ENCODE peak calls at places on chromosome 10, in seven cellular contexts. E, M, Q, S, F, L and U are unnamed samples.
A peak's percentile ranks its signal among the peaks of the same experiment; 100 is the strongest.

GRCh38 chr10:100157140-100157539 is 28.7 kb downstream of the ERLIN1 start:
- DNase-seq in E (no peak), M (no peak), Q (no peak), S (no peak), F (no peak), L (no peak), U (no peak)

GRCh38 chr10:93680414-93681047 is 21.9 kb downstream of the FRA10AC1 start:
- DNase-seq in E (peak; percentile 37), M (no peak), Q (peak; percentile 78), S (peak; percentile 20), F (peak; percentile 25), L (no peak), U (peak; percentile 48)

GRCh38 chr10:93512565-93512964 is 16.2 kb downstream of the CEP55 start:
- DNase-seq in E (peak; percentile 91), M (no peak), Q (no peak), S (no peak), F (no peak), L (no peak), U (no peak)

GRCh38 chr10:110141185-110141584 is 66.2 kb upstream of the MXI1 start:
- DNase-seq in E (peak; percentile 21), M (no peak), Q (no peak), S (no peak), F (no peak), L (no peak), U (peak; percentile 44)

GRCh38 chr10:113038985-113039384 is 88.9 kb downstream of the TCF7L2 start:
- DNase-seq in E (no peak), M (no peak), Q (no peak), S (no peak), F (no peak), L (no peak), U (no peak)

GRCh38 chr10:102764340-102765257 is 20.9 kb downstream of the WBP1L start:
- DNase-seq in E (peak; percentile 41), M (no peak), Q (peak; percentile 97), S (no peak), F (no peak), L (no peak), U (no peak)

GRCh38 chr10:88163572-88163971 is 300.1 kb downstream of the PTEN start:
- DNase-seq in E (no peak), M (no peak), Q (no peak), S (no peak), F (no peak), L (no peak), U (no peak)

GRCh38 chr10:49593998-49594397 is 16.1 kb upstream of the SLC18A3 start:
- DNase-seq in E (no peak), M (no peak), Q (no peak), S (no peak), F (no peak), L (no peak), U (no peak)

GRCh38 chr10:49113741-49114141 is 1.6 kb downstream of the VSTM4 start:
- DNase-seq in E (peak; percentile 47), M (peak; percentile 15), Q (no peak), S (no peak), F (no peak), L (no peak), U (no peak)

GRCh38 chr10:132411561-132412253 is 14.7 kb downstream of the PWWP2B start:
- DNase-seq in E (peak; percentile 20), M (no peak), Q (peak; percentile 65), S (no peak), F (no peak), L (no peak), U (peak; percentile 86)

GRCh38 chr10:88728107-88728763 is 22.2 kb downstream of the LIPK start:
- DNase-seq in E (no peak), M (peak; percentile 97), Q (peak; percentile 46), S (peak; percentile 20), F (peak; percentile 92), L (peak; percentile 93), U (no peak)

GRCh38 chr10:129531195-129531968 is 64.3 kb downstream of the MGMT start:
- DNase-seq in E (peak; percentile 56), M (no peak), Q (peak; percentile 75), S (peak; percentile 21), F (peak; percentile 90), L (no peak), U (peak; percentile 14)
- H3K18ac ChIP-seq in E (no peak overlapping the region), M (peak overlapping the region; percentile 68), Q (peak overlapping the region; percentile 80), S (peak overlapping the region; percentile 95), F (peak overlapping the region; percentile 0), L (peak overlapping the region; percentile 48), U (no peak overlapping the region)

GRCh38 chr10:74109452-74109851 is 41.2 kb downstream of the AP3M1 start:
- DNase-seq in E (no peak), M (no peak), Q (no peak), S (no peak), F (no peak), L (no peak), U (no peak)

GRCh38 chr10:74117738-74118137 is 32.9 kb downstream of the AP3M1 start:
- DNase-seq in E (no peak), M (no peak), Q (no peak), S (no peak), F (no peak), L (no peak), U (no peak)

GRCh38 chr10:74114041-74114448 is 36.6 kb downstream of the AP3M1 start:
- DNase-seq in E (no peak), M (no peak), Q (no peak), S (no peak), F (no peak), L (no peak), U (no peak)

GRCh38 chr10:74111799-74112198 is 38.8 kb downstream of the AP3M1 start:
- DNase-seq in E (no peak), M (no peak), Q (no peak), S (no peak), F (no peak), L (no peak), U (no peak)

GRCh38 chr10:74113546-74113945 is 37.1 kb downstream of the AP3M1 start:
- DNase-seq in E (peak; percentile 22), M (no peak), Q (no peak), S (no peak), F (no peak), L (no peak), U (no peak)
- H3K27ac ChIP-seq in E (no peak overlapping the region), M (no peak overlapping the region), Q (no peak overlapping the region), S (no peak overlapping the region), F (no peak overlapping the region), L (no peak overlapping the region), U (peak overlapping the region; percentile 48)

DNA sequence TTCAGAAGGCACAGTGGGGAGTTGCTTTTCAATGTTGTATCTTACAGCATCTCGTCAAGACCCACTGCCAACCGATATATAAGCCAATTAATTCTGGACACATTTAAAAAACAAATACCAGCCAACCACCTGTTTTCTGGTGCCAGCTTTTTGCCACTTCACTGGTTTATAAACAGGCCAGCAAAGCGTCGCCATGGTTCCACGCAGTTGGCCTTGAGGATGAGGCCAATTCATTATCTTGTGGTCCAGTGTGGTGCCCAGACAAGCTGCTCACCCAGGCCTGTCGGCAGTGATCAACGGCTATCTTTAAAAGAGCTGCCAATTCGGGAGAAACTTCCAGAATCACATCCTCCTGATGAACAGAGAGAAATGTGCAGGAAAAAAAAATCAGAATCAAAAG is 321.0 kb downstream of the TCERG1L start:
- DNase-seq in E (no peak), M (no peak), Q (no peak), S (no peak), F (no peak), L (no peak), U (no peak)
- H2BK5ac ChIP-seq in E (no peak overlapping the region), M (no peak overlapping the region), Q (no peak overlapping the region), S (no peak overlapping the region), F (no peak overlapping the region), L (no peak overlapping the region), U (no peak overlapping the region)

GRCh38 chr10:71484352-71484751 is 87.6 kb downstream of the CDH23 start:
- DNase-seq in E (no peak), M (no peak), Q (no peak), S (no peak), F (peak; percentile 8), L (no peak), U (no peak)
- H3K18ac ChIP-seq in E (no peak overlapping the region), M (no peak overlapping the region), Q (no peak overlapping the region), S (no peak overlapping the region), F (no peak overlapping the region), L (no peak overlapping the region), U (no peak overlapping the region)

GRCh38 chr10:114504769-114505579 is 100.7 kb upstream of the AFAP1L2 start:
- DNase-seq in E (peak; percentile 91), M (no peak), Q (peak; percentile 60), S (no peak), F (no peak), L (no peak), U (peak; percentile 77)

GRCh38 chr10:114511875-114512274 is 107.6 kb upstream of the AFAP1L2 start:
- DNase-seq in E (no peak), M (no peak), Q (no peak), S (no peak), F (no peak), L (no peak), U (no peak)

GRCh38 chr10:114506874-114507385 is 102.6 kb upstream of the AFAP1L2 start:
- DNase-seq in E (no peak), M (no peak), Q (no peak), S (no peak), F (no peak), L (no peak), U (no peak)

GRCh38 chr10:114507449-114507848 is 103.1 kb upstream of the AFAP1L2 start:
- DNase-seq in E (no peak), M (no peak), Q (no peak), S (no peak), F (no peak), L (no peak), U (no peak)

GRCh38 chr10:114508376-114508775 is 104.1 kb upstream of the AFAP1L2 start:
- DNase-seq in E (no peak), M (no peak), Q (no peak), S (no peak), F (no peak), L (no peak), U (no peak)
- H3K27ac ChIP-seq in E (no peak overlapping the region), M (no peak overlapping the region), Q (no peak overlapping the region), S (no peak overlapping the region), F (no peak overlapping the region), L (no peak overlapping the region), U (no peak overlapping the region)

DNA sequence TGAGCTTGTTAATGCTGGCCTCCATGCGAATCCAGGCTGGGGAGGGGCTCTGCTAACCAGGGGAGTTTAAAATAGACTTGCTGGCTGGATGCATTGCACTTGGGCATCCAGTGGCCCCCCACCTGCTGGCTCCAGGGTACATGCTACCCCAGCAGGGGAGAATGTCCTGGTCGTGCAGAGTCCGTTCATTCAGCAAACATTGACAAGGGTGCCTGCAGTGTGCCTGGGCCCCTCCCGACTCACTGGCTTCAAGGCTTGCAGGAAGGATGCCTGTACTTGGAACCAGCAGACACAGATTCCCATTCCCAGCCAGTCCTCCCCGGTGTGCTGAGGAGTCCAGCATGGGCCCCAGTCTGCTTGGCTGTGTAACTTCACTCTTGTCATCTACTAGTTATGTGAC is 1.5 kb downstream of the SLC29A3 start:
- DNase-seq in E (no peak), M (no peak), Q (no peak), S (no peak), F (no peak), L (no peak), U (no peak)
- H2BK5ac ChIP-seq in E (no peak overlapping the region), M (no peak overlapping the region), Q (no peak overlapping the region), S (no peak overlapping the region), F (no peak overlapping the region), L (no peak overlapping the region), U (no peak overlapping the region)